ENCODE peak calls at places on chromosome 11, in nine cellular contexts. Y is tibial artery; M is activated CD8-positive, alpha-beta memory T cell treated with anti-CD3 and anti-CD28 coated beads, Interleukin-2, amount 10 ng/mL, durations not matched to agents 7 days and 5 days; G is WTC11; T is GM19239; V is iris pigment epithelial cell; E is NCI-H1105 treated with DMSO at 0.1 percent for 48 hours; W is aorta; Q is OCI-M1. U is an unnamed sample.
A peak's percentile ranks its signal among the peaks of the same experiment; 100 is the strongest.

GRCh38 chr11:61962213-61963015 is 5.0 kb downstream of the FTH1 start:
- DNase-seq in Y (peak; percentile 62), M (no peak), G (no peak), T (no peak), V (no peak), E (no peak), W (peak; percentile 44), Q (no peak), U (peak; percentile 27)

GRCh38 chr11:130037881-130038601 is 31.7 kb upstream of the APLP2 start:
- DNase-seq in Y (no peak), M (no peak), G (no peak), T (no peak), V (peak; percentile 53), E (no peak), W (no peak), Q (no peak), U (peak; percentile 32)

GRCh38 chr11:76724162-76724768 is 53.7 kb upstream of the LRRC32 start:
- DNase-seq in Y (no peak), M (no peak), G (peak; percentile 65), T (no peak), V (no peak), E (no peak), W (no peak), Q (peak; percentile 54), U (no peak)

GRCh38 chr11:85236211-85236610 is 390.9 kb downstream of the DLG2 start:
- DNase-seq in Y (no peak), M (no peak), G (no peak), T (no peak), V (no peak), E (no peak), W (no peak), Q (no peak), U (no peak)

GRCh38 chr11:15942936-15943335 is 413.4 kb downstream of the SOX6 start:
- DNase-seq in Y (no peak), M (peak; percentile 19), G (no peak), T (no peak), V (no peak), E (no peak), W (no peak), Q (no peak), U (no peak)

GRCh38 chr11:44575288-44575672 is 9.8 kb downstream of the CD82 start:
- DNase-seq in Y (no peak), M (no peak), G (no peak), T (no peak), V (peak; percentile 77), E (no peak), W (no peak), Q (no peak), U (no peak)

GRCh38 chr11:93905384-93905783 is 55.0 kb upstream of the VSTM5 start:
- DNase-seq in Y (no peak), M (no peak), G (no peak), T (no peak), V (peak; percentile 51), E (no peak), W (no peak), Q (no peak), U (no peak)

GRCh38 chr11:134369656-134370525 is 38.1 kb downstream of the GLB1L2 start:
- DNase-seq in Y (peak; percentile 55), M (no peak), G (no peak), T (no peak), V (no peak), E (no peak), W (peak; percentile 34), Q (no peak), U (no peak)

GRCh38 chr11:82267186-82267585 is 466.5 kb downstream of the FAM181B start:
- DNase-seq in Y (no peak), M (no peak), G (no peak), T (no peak), V (no peak), E (no peak), W (no peak), Q (no peak), U (no peak)

GRCh38 chr11:548700-549603 is 11.6 kb downstream of the LMNTD2 start:
- DNase-seq in Y (no peak), M (no peak), G (no peak), T (no peak), V (no peak), E (no peak), W (no peak), Q (no peak), U (no peak)

GRCh38 chr11:38791346-38791961 is 2193.4 kb upstream of the RAG2 start:
- DNase-seq in Y (no peak), M (no peak), G (no peak), T (peak; percentile 13), V (peak; percentile 65), E (peak; percentile 52), W (no peak), Q (peak; percentile 83), U (no peak)

GRCh38 chr11:70732493-70733206 is 334.3 kb downstream of the CTTN start:
- DNase-seq in Y (no peak), M (no peak), G (peak; percentile 8), T (no peak), V (no peak), E (no peak), W (peak; percentile 37), Q (no peak), U (peak; percentile 68)

GRCh38 chr11:2480874-2481220 is 36.0 kb downstream of the KCNQ1 start:
- DNase-seq in Y (no peak), M (no peak), G (no peak), T (no peak), V (no peak), E (no peak), W (no peak), Q (no peak), U (no peak)

GRCh38 chr11:462107-462890 is 12.2 kb downstream of the PTDSS2 start:
- DNase-seq in Y (no peak), M (no peak), G (no peak), T (no peak), V (no peak), E (no peak), W (no peak), Q (no peak), U (no peak)

GRCh38 chr11:68009391-68010000 is 631 bp upstream of the ALDH3B1 start:
- DNase-seq in Y (no peak), M (no peak), G (no peak), T (no peak), V (peak; percentile 39), E (no peak), W (peak; percentile 39), Q (peak; percentile 96), U (no peak)

GRCh38 chr11:64297722-64298358 is 2.3 kb upstream of the CATSPERZ start:
- DNase-seq in Y (no peak), M (no peak), G (no peak), T (no peak), V (no peak), E (no peak), W (no peak), Q (no peak), U (no peak)

GRCh38 chr11:35304393-35304790 is 115.0 kb downstream of the SLC1A2 start:
- DNase-seq in Y (no peak), M (no peak), G (no peak), T (no peak), V (peak; percentile 74), E (no peak), W (no peak), Q (no peak), U (no peak)

GRCh38 chr11:128745296-128746183 is 51.7 kb downstream of the FLI1 start:
- DNase-seq in Y (no peak), M (peak; percentile 49), G (no peak), T (no peak), V (no peak), E (peak; percentile 15), W (no peak), Q (peak; percentile 29), U (no peak)

GRCh38 chr11:8387141-8387540 is 123.5 kb upstream of the LMO1 start:
- DNase-seq in Y (no peak), M (no peak), G (no peak), T (no peak), V (no peak), E (no peak), W (no peak), Q (no peak), U (no peak)

GRCh38 chr11:116837231-116838091 is at the start of gene APOA1:
- DNase-seq in Y (no peak), M (no peak), G (no peak), T (no peak), V (no peak), E (no peak), W (no peak), Q (no peak), U (no peak)

GRCh38 chr11:25755918-25756584 is 575.9 kb upstream of the ANO3 start:
- DNase-seq in Y (no peak), M (no peak), G (no peak), T (no peak), V (no peak), E (no peak), W (peak; percentile 34), Q (no peak), U (no peak)

GRCh38 chr11:66420671-66421476 is at the start of gene NPAS4:
- DNase-seq in Y (no peak), M (no peak), G (peak; percentile 58), T (no peak), V (no peak), E (peak; percentile 86), W (no peak), Q (no peak), U (no peak)

GRCh38 chr11:7563269-7563668 is 49.5 kb downstream of the PPFIBP2 start:
- DNase-seq in Y (no peak), M (no peak), G (no peak), T (no peak), V (no peak), E (no peak), W (no peak), Q (no peak), U (no peak)

GRCh38 chr11:128695539-128696221 is 1.8 kb downstream of the FLI1 start:
- DNase-seq in Y (peak; percentile 74), M (peak; percentile 71), G (no peak), T (no peak), V (peak; percentile 69), E (no peak), W (peak; percentile 78), Q (peak; percentile 78), U (no peak)

GRCh38 chr11:118913411-118914125 is 12.2 kb downstream of the BCL9L start:
- DNase-seq in Y (no peak), M (peak; percentile 60), G (no peak), T (no peak), V (no peak), E (no peak), W (no peak), Q (no peak), U (no peak)

GRCh38 chr11:2295971-2296912 is 5.5 kb downstream of the C11orf21 start:
- DNase-seq in Y (peak; percentile 32), M (peak; percentile 38), G (no peak), T (no peak), V (no peak), E (no peak), W (peak; percentile 29), Q (no peak), U (no peak)

GRCh38 chr11:2559527-2560311 is 114.9 kb downstream of the KCNQ1 start:
- DNase-seq in Y (peak; percentile 62), M (no peak), G (peak; percentile 7), T (no peak), V (no peak), E (no peak), W (peak; percentile 35), Q (no peak), U (no peak)

GRCh38 chr11:44335052-44335894 is 25.3 kb upstream of the ALX4 start:
- DNase-seq in Y (no peak), M (no peak), G (no peak), T (no peak), V (no peak), E (no peak), W (no peak), Q (no peak), U (no peak)

GRCh38 chr11:115581871-115582639 is 77.8 kb upstream of the CADM1 start:
- DNase-seq in Y (no peak), M (no peak), G (peak; percentile 22), T (no peak), V (no peak), E (peak; percentile 94), W (no peak), Q (no peak), U (peak; percentile 83)

GRCh38 chr11:76860539-76861475 is at the start of gene ACER3:
- DNase-seq in Y (peak; percentile 95), M (peak; percentile 92), G (peak; percentile 92), T (peak; percentile 94), V (peak; percentile 84), E (peak; percentile 91), W (peak; percentile 95), Q (peak; percentile 100), U (peak; percentile 94)

GRCh38 chr11:76298255-76298654 is 82.7 kb downstream of the THAP12 start:
- DNase-seq in Y (no peak), M (no peak), G (no peak), T (no peak), V (no peak), E (no peak), W (no peak), Q (no peak), U (no peak)

U was measured in ELF-1.